ENCODE peak calls at places on chromosomes 7 and 10, in seven cellular contexts. M is neural progenitor cell, L is progenitor cell of endocrine pancreas, D is PC-3, Y is mucosa of descending colon, Q is AG09319, G is WTC11. R is an unnamed sample.

GRCh38 chr7:100629117-100629711 is 12.1 kb downstream of the TFR2 start:
- DNase-seq in M (peak), L (no peak), D (peak), Y (no peak), Q (no peak), G (peak), R (peak)

GRCh38 chr10:33863347-33863746 is 528.9 kb upstream of the NRP1 start:
- DNase-seq in M (no peak), L (no peak), D (no peak), Y (no peak), Q (no peak), G (no peak), R (no peak)

GRCh38 chr10:97796651-97797050 is 24.9 kb upstream of the SFRP5 start:
- DNase-seq in M (no peak), L (no peak), D (no peak), Y (no peak), Q (no peak), G (no peak), R (no peak)

GRCh38 chr10:124217906-124218769 is 124.7 kb upstream of the CHST15 start:
- DNase-seq in M (peak), L (no peak), D (peak), Y (no peak), Q (no peak), G (peak), R (peak)

GRCh38 chr7:106187613-106188350 is 75.7 kb upstream of the SYPL1 start:
- DNase-seq in M (no peak), L (no peak), D (peak), Y (no peak), Q (no peak), G (no peak), R (peak)

GRCh38 chr7:73892003-73892975 is 31.3 kb downstream of the TMEM270 start:
- DNase-seq in M (no peak), L (no peak), D (peak), Y (peak), Q (no peak), G (no peak), R (peak)

GRCh38 chr7:95276114-95276513 is 48.2 kb downstream of the PON1 start:
- DNase-seq in M (no peak), L (no peak), D (peak), Y (no peak), Q (no peak), G (no peak), R (peak)

GRCh38 chr7:101555269-101555920 is 73.7 kb downstream of the MYL10 start:
- DNase-seq in M (no peak), L (no peak), D (no peak), Y (no peak), Q (no peak), G (no peak), R (no peak)

GRCh38 chr7:106858618-106859532 is 6.2 kb upstream of the PIK3CG start:
- DNase-seq in M (no peak), L (no peak), D (no peak), Y (peak), Q (no peak), G (no peak), R (peak)

GRCh38 chr10:32713560-32713959 is 244.5 kb downstream of the ITGB1 start:
- DNase-seq in M (no peak), L (no peak), D (peak), Y (no peak), Q (no peak), G (no peak), R (no peak)
- TF ChIP-seq CTCF in M (peak), L (no peak), D (peak), Y (no peak), Q (no peak), G (no peak), R (no peak)

GRCh38 chr7:39691821-39692220 is 68.4 kb downstream of the RALA start:
- DNase-seq in M (no peak), L (no peak), D (peak), Y (no peak), Q (no peak), G (no peak), R (peak)

GRCh38 chr7:39682042-39682441 is 58.7 kb downstream of the RALA start:
- DNase-seq in M (no peak), L (no peak), D (no peak), Y (no peak), Q (no peak), G (no peak), R (no peak)

GRCh38 chr7:39688611-39689485 is 65.5 kb downstream of the RALA start:
- DNase-seq in M (no peak), L (no peak), D (peak), Y (no peak), Q (no peak), G (no peak), R (peak)

GRCh38 chr7:39683216-39683845 is 60.0 kb downstream of the RALA start:
- DNase-seq in M (no peak), L (no peak), D (no peak), Y (no peak), Q (no peak), G (no peak), R (no peak)

GRCh38 chr7:39686261-39686924 is 63.0 kb downstream of the RALA start:
- DNase-seq in M (no peak), L (no peak), D (no peak), Y (no peak), Q (no peak), G (no peak), R (no peak)
- TF ChIP-seq CTCF in M (no peak), L (no peak), D (no peak), Y (no peak), Q (no peak), G (no peak), R (no peak)

GRCh38 chr7:130112078-130112477 is 41.7 kb downstream of the KLHDC10 start:
- DNase-seq in M (no peak), L (no peak), D (no peak), Y (no peak), Q (no peak), G (no peak), R (no peak)

GRCh38 chr7:130114374-130114773 is 44.0 kb downstream of the KLHDC10 start:
- DNase-seq in M (no peak), L (no peak), D (no peak), Y (no peak), Q (no peak), G (no peak), R (no peak)

GRCh38 chr7:130113887-130114286 is 43.6 kb downstream of the KLHDC10 start:
- DNase-seq in M (no peak), L (no peak), D (no peak), Y (peak), Q (no peak), G (no peak), R (no peak)

GRCh38 chr7:130112662-130113425 is 42.5 kb downstream of the KLHDC10 start:
- DNase-seq in M (no peak), L (no peak), D (no peak), Y (no peak), Q (no peak), G (no peak), R (no peak)

GRCh38 chr7:130114776-130115175 is 44.4 kb downstream of the KLHDC10 start:
- DNase-seq in M (no peak), L (no peak), D (peak), Y (no peak), Q (no peak), G (no peak), R (no peak)
- TF ChIP-seq CTCF in M (no peak), L (no peak), D (no peak), Y (no peak), Q (no peak), G (no peak), R (no peak)

GRCh38 chr10:123170961-123171360 is 16.8 kb downstream of the BUB3 start:
- DNase-seq in M (no peak), L (no peak), D (no peak), Y (no peak), Q (no peak), G (no peak), R (no peak)

GRCh38 chr10:123160311-123160980 is 6.2 kb downstream of the BUB3 start:
- DNase-seq in M (no peak), L (no peak), D (no peak), Y (no peak), Q (no peak), G (no peak), R (no peak)

GRCh38 chr10:123166618-123167017 is 12.4 kb downstream of the BUB3 start:
- DNase-seq in M (no peak), L (no peak), D (no peak), Y (no peak), Q (no peak), G (no peak), R (no peak)

DNA sequence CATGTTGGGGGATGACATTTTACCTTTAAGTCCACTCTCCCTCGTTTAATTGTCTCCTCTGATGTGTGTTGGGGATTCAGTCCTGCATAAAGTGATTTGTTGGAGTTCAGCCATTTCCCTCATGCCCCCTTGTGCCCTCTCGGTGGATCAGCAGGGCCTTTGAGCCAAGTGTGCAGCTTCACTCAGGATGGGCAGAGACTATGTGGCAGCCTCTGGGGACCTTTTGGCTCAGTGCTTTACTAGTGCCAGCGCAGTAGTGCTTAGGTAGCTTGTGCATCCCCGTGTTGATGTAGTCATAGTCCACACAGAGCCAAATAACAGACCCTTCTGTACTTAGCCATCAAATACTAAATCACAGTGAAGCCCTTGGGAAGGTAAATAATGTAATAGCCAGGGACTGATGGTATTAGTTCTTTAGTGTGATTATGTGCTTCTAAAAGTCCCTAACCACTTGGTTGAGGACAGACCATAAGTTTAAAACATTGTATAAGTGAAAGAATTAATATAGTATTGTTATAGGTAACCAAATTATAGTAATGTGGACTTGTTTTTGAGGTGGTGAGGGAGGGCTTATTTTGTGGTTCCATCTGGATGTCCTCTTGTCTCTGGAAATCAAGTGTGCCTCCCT is 11.4 kb downstream of the BUB3 start:
- DNase-seq in M (no peak), L (no peak), D (no peak), Y (no peak), Q (no peak), G (no peak), R (no peak)
- TF ChIP-seq CTCF in M (peak), L (peak), D (peak), Y (no peak), Q (no peak), G (no peak), R (no peak)

DNA sequence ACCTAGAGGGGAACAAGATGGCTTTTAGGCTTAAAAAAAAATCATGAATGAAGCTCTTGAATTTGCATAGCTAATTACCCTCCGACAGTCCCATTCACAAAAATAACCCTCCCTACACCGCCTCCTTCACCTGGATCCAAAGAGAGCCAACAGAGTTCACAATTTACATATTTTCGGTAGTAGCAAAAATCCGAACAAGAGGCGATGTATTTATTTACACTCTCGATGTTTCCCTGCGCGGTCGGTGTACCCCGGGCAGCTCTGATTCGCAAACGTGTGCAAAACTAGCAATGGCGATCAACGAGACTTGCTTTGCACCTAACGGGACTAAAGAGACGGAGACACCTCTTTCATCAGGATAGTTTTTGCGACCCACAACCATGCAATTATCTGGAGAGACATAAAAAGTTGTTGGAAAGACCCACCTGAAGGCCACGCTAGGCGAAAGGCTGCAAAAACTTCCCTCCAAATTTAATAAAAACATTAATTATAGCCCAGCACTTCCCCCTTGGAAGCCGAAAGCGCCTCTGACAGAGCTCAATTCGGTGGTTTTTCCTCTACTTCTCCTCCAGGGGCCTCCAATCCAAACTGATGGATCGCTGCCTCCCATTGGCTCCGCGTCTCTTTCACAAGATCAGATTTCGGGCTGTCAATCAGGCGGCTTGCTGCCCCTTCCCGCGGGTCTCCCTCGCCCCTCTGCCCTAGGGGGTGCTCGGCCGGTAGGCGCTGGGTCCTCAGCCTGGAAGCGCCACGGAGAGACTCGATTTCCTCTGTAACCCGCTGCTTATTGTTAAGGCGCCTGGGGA is at the start of gene ETV1:
- DNase-seq in M (peak), L (peak), D (peak), Y (peak), Q (no peak), G (peak), R (peak)
- TF ChIP-seq CTCF in M (peak), L (peak), D (peak), Y (no peak), Q (peak), G (no peak), R (peak)

DNA sequence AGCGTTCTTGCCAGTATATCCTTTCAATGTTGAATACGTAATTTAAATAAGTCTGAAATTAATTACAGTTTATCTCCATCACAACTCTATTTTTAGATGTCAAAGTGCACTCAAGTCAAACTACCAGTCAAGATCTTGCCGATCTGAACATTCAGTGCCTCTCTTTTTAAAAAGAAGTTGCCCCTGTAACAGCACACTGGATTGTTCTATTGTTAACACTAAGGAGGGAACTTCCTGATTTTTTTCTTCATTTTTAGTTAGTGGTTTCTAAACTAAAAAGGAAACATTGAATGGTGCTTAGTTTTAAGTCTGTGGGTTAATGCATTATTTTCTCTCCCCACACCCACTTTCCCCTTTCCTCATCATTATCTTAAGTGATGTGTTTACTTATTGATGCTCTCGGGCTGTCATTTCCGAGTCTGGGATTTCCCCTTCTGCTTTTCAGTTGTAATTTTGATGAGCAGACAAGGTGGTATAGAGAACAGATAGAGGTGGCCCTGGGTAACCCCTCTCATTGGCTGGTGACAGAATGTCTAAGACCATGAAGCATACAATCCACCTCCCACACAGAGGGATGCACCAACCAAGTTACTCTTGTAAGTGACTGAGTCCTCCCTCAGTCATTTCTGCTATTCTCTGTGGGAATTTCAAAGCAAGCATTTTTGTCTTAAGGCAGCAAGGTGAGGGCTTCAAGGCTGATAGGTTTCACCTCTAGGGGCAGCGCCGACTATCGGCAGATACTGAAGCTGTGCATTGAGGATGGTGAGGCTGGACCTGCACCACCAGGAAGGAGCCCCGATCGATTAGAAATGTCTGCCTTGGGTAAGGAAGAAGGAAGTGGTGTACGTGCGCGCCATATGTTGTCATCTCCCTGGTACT is 49.4 kb downstream of the CHN2 start:
- DNase-seq in M (no peak), L (no peak), D (no peak), Y (no peak), Q (no peak), G (peak), R (no peak)
- TF ChIP-seq CTCF in M (peak), L (peak), D (peak), Y (no peak), Q (no peak), G (no peak), R (no peak)

GRCh38 chr7:112500619-112501018 is 19.8 kb downstream of the LSMEM1 start:
- DNase-seq in M (no peak), L (no peak), D (peak), Y (no peak), Q (no peak), G (no peak), R (no peak)
- TF ChIP-seq CTCF in M (peak), L (no peak), D (peak), Y (no peak), Q (no peak), G (no peak), R (no peak)

DNA sequence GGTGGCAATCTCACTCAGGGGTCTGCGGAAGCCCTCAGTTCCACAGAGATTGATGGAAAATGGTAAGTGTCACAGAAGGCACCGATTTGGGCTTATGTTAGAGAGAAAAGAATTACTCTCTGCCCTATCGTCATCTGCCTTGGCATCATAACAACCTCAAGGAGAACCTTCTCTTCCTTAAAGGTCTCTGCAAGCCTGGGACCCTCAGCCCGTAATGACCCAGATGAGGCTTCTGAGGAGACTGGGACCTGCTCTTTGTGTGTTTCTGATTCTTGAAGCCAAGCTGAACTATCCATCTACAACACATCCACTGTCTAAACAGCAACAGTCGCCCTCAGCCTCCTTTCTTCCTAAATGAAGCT is 263.1 kb upstream of the AOAH start:
- DNase-seq in M (no peak), L (no peak), D (no peak), Y (no peak), Q (no peak), G (no peak), R (no peak)
- TF ChIP-seq CTCF in M (no peak), L (no peak), D (peak), Y (no peak), Q (no peak), G (peak), R (no peak)

GRCh38 chr10:120805014-120805805 is 46.0 kb upstream of the WDR11 start:
- DNase-seq in M (no peak), L (no peak), D (no peak), Y (no peak), Q (no peak), G (no peak), R (no peak)
- TF ChIP-seq CTCF in M (peak), L (peak), D (no peak), Y (no peak), Q (no peak), G (no peak), R (no peak)

R was measured in MCF 10A.